ENCODE peak calls at places on chromosomes 12 and 14, in eight cellular contexts. N, P, I, B, F, R, D and Q are unnamed samples.

GRCh38 chr12:22729898-22730443 is 105.0 kb downstream of the ETNK1 start:
- DNase-seq in I (no peak), B (no peak), P (no peak), D (no peak), F (no peak), R (no peak), N (no peak), Q (no peak)

GRCh38 chr12:91877022-91877421 is 268.6 kb downstream of the BTG1 start:
- DNase-seq in R (no peak), I (peak; percentile 65), D (peak; percentile 13), N (peak; percentile 45), P (peak; percentile 43), F (peak; percentile 42), B (no peak), Q (peak; percentile 41)

GRCh38 chr12:10672231-10672868 is 1.5 kb downstream of the STYK1 start:
- DNase-seq in R (peak; percentile 13), B (no peak), D (no peak), N (no peak), I (no peak), F (no peak), P (peak; percentile 78), Q (no peak)

GRCh38 chr14:59177229-59177628 is 11.2 kb upstream of the DAAM1 start:
- DNase-seq in D (no peak), R (no peak), B (no peak), F (no peak), N (no peak), P (no peak), I (no peak), Q (no peak)

GRCh38 chr12:47855502-47855901 is 35.8 kb upstream of the HDAC7 start:
- DNase-seq in F (no peak), D (no peak), B (no peak), P (no peak), R (no peak), N (no peak), I (no peak), Q (no peak)

GRCh38 chr14:60652674-60653387 is 3.6 kb upstream of the SIX1 start:
- DNase-seq in N (no peak), F (no peak), B (no peak), I (no peak), R (no peak), D (peak; percentile 32), P (no peak), Q (no peak)

GRCh38 chr14:51369814-51370213 is 129.8 kb downstream of the TMX1 start:
- DNase-seq in P (no peak), N (no peak), I (no peak), D (no peak), B (no peak), R (peak; percentile 51), F (no peak), Q (no peak)

GRCh38 chr12:20946732-20947131 is 136.2 kb downstream of the SLCO1B3 start:
- DNase-seq in R (peak; percentile 43), D (no peak), N (no peak), B (peak; percentile 34), P (peak; percentile 36), I (no peak), F (no peak), Q (no peak)

GRCh38 chr14:58918066-58918465 is 270.4 kb upstream of the DAAM1 start:
- DNase-seq in B (no peak), F (no peak), N (no peak), P (no peak), D (no peak), R (peak; percentile 98), I (no peak), Q (no peak)

GRCh38 chr12:47378907-47379306 is 299.1 kb upstream of the AMIGO2 start:
- DNase-seq in D (no peak), N (no peak), B (no peak), F (no peak), R (peak; percentile 32), P (no peak), I (no peak), Q (no peak)

GRCh38 chr14:76948213-76948947 is 80.1 kb downstream of the IRF2BPL start:
- DNase-seq in R (no peak), I (peak; percentile 73), F (no peak), D (no peak), B (no peak), N (no peak), P (peak; percentile 70), Q (peak; percentile 56)

GRCh38 chr12:44876554-44877275 is 600 bp upstream of the NELL2 start:
- DNase-seq in B (peak; percentile 86), R (peak; percentile 17), N (peak; percentile 66), D (no peak), P (peak; percentile 19), F (peak; percentile 29), I (peak; percentile 65), Q (no peak)

GRCh38 chr12:13165578-13166120 is 30.9 kb upstream of the EMP1 start:
- DNase-seq in N (peak; percentile 55), P (peak; percentile 77), B (no peak), F (peak; percentile 86), R (peak; percentile 91), D (peak; percentile 86), I (peak; percentile 84), Q (peak; percentile 92)

GRCh38 chr14:103846569-103847438 is 571 bp downstream of the PPP1R13B start:
- DNase-seq in R (peak; percentile 45), P (peak; percentile 35), F (no peak), I (peak; percentile 86), D (no peak), N (no peak), B (peak; percentile 49), Q (no peak)

GRCh38 chr12:67519824-67520433 is 128.6 kb upstream of the DYRK2 start:
- DNase-seq in N (no peak), F (no peak), B (no peak), P (no peak), D (peak; percentile 72), R (no peak), I (no peak), Q (peak; percentile 36)

GRCh38 chr12:77571127-77571526 is 259.6 kb upstream of the NAV3 start:
- DNase-seq in B (no peak), R (no peak), F (no peak), D (no peak), I (no peak), P (no peak), N (no peak), Q (no peak)

GRCh38 chr12:106084048-106084671 is 54.6 kb downstream of the NUAK1 start:
- DNase-seq in D (no peak), B (no peak), N (no peak), R (peak; percentile 62), I (no peak), F (no peak), P (no peak), Q (no peak)

GRCh38 chr12:100706029-100706428 is 88.5 kb upstream of the ANO4 start:
- DNase-seq in I (no peak), D (no peak), R (peak; percentile 84), F (no peak), P (no peak), B (no peak), N (no peak), Q (no peak)

GRCh38 chr12:100156731-100157426 is 14.2 kb upstream of the BLTP3B start:
- DNase-seq in D (no peak), N (no peak), I (no peak), F (no peak), B (peak; percentile 13), R (no peak), P (no peak), Q (no peak)

GRCh38 chr14:23667134-23667533 is 31.0 kb downstream of the DHRS2 start:
- DNase-seq in I (no peak), D (no peak), R (no peak), B (no peak), P (no peak), N (no peak), F (no peak), Q (no peak)
- H3K27me3 ChIP-seq in I (no peaks in the 10 kb centered on the region), D (no peaks in the 10 kb centered on the region), R (peaks cover 48% of the 10 kb centered on the region), B (no peaks in the 10 kb centered on the region), P (no peaks in the 10 kb centered on the region), N (no peaks in the 10 kb centered on the region), F (peaks cover 3% of the 10 kb centered on the region), Q (no peaks in the 10 kb centered on the region)

DNA sequence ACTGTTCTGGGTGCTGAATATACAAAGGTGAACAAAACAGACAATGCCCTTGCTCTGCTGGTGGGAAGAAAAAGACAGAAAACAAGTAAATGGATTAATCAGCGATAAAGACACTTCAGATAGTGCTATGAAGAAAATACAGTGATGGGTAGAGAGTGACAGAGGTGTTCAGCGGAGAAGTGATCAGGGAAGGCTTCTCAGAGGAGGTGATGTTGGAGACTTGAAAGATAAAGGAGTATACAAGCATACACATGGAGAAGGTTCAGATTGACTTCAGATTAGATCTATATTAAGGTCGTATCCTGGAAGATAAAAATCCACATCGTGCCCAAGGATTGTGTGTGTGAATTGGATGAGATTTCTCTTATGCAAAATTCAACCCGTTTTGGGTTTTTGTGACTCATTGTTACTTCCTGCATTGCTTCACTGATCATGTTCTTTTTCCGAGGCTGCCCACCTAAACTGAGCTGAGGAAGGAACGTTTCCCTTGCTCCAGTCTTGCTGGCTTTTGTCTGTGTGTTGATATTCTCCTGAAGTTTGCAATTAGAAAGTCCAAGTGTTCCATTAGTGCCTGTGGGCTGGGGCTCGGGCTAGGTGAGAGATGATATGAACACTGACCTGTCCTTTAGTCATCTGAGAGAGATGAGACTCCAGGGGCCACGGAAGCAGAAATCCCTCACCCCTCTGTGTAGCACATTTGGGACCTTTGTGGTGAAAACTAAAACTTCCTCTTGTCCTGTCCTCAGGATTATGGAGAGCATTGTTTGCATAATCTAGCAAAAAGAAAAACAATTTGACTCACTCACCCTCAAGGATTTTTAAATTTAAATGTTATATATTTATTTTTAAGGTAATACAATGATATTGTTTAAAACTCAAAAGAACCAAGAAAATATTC is 27.6 kb downstream of the PLXNC1 start:
- DNase-seq in I (no peak), P (no peak), N (no peak), F (no peak), D (no peak), B (no peak), R (peak; percentile 7), Q (no peak)
- H3K27me3 ChIP-seq in I (no peaks in the 10 kb centered on the region), P (no peaks in the 10 kb centered on the region), N (no peaks in the 10 kb centered on the region), F (no peaks in the 10 kb centered on the region), D (no peaks in the 10 kb centered on the region), B (peaks cover 4% of the 10 kb centered on the region), R (no peaks in the 10 kb centered on the region), Q (no peaks in the 10 kb centered on the region)

DNA sequence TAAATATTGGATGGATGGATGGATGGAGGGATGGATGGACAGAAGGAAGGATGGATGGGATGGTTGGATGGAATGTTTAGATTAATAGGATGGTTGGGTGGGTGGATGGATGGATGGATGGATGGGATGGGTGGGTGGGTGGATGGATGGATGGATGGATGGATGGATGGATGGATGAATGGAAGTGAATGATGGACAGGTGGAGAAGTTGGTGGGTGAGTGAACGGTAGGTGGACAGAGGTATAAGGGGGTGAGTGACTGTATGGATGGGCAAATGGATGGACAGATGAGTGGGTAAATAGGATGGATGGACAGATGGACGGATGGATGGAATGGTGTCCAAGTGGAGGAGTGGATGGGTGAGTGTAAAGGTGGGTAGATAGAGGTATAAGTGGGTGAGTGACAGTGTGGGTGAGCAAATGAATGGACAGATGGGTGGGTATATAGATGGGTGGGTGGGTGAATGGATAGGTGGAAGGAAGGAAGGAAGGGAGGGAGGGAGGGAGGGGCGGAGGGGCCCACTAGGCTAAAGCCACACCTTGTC is 41.9 kb downstream of the HRK start:
- DNase-seq in N (no peak), D (no peak), P (no peak), R (no peak), F (no peak), I (no peak), B (no peak), Q (no peak)
- H3K27me3 ChIP-seq in N (no peaks in the 10 kb centered on the region), D (no peaks in the 10 kb centered on the region), P (no peaks in the 10 kb centered on the region), R (no peaks in the 10 kb centered on the region), F (no peaks in the 10 kb centered on the region), I (no peaks in the 10 kb centered on the region), B (no peaks in the 10 kb centered on the region), Q (no peaks in the 10 kb centered on the region)

DNA sequence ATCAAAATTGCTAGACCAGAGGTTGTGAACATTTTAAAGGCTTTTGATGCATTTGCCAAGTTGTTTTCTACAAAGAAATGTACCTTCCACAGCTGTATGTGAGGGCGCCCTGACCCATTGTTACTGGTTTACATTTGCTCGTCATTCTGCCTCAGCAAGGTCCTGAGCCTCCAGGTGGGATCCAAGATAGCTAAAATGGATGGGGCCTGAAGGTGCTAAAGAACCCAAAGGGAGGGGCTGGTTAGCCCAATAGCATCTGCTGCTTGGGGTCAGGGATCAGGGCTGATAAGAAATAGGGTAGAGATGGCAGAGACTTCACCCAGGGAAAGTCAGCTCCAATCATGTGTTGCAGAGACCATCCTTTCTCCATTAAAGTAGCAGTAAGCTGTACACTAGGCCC is 43.1 kb downstream of the GALNT16 start:
- DNase-seq in D (no peak), N (no peak), P (no peak), B (no peak), R (no peak), F (no peak), I (no peak), Q (no peak)
- H3K27me3 ChIP-seq in D (no peaks in the 10 kb centered on the region), N (no peaks in the 10 kb centered on the region), P (no peaks in the 10 kb centered on the region), B (peaks cover 17% of the 10 kb centered on the region), R (peaks cover 75% of the 10 kb centered on the region), F (no peaks in the 10 kb centered on the region), I (no peaks in the 10 kb centered on the region), Q (no peaks in the 10 kb centered on the region)